ENCODE peak calls at places on chromosomes 11 and 22, in ten cellular contexts. X, R, F, S, J, Y, H, N, A and D are unnamed samples.
A peak's percentile ranks its signal among the peaks of the same experiment; 100 is the strongest.

GRCh38 chr11:90774727-90775572 is 552.1 kb upstream of the CHORDC1 start:
- DNase-seq in X (no peak), R (no peak), F (no peak), S (no peak), J (no peak), Y (no peak), H (no peak), N (no peak), A (no peak), D (no peak)

GRCh38 chr11:2481253-2481652 is 36.4 kb downstream of the KCNQ1 start:
- DNase-seq in X (no peak), R (peak; percentile 21), F (no peak), S (no peak), J (no peak), Y (no peak), H (no peak), N (no peak), A (no peak), D (no peak)

GRCh38 chr11:59173080-59173963 is 1.4 kb downstream of the DTX4 start:
- DNase-seq in X (peak; percentile 21), R (no peak), F (no peak), S (peak; percentile 63), J (no peak), Y (no peak), H (no peak), N (no peak), A (no peak), D (no peak)

GRCh38 chr11:8739309-8739793 is 56.8 kb downstream of the RPL27A start:
- DNase-seq in X (peak; percentile 37), R (no peak), F (no peak), S (no peak), J (no peak), Y (no peak), H (no peak), N (no peak), A (no peak), D (no peak)

GRCh38 chr11:57481915-57482781 is 21.8 kb downstream of the RTN4RL2 start:
- DNase-seq in X (no peak), R (no peak), F (no peak), S (no peak), J (no peak), Y (no peak), H (no peak), N (no peak), A (no peak), D (no peak)

GRCh38 chr11:17978553-17979287 is 34.1 kb downstream of the SERGEF start:
- DNase-seq in X (peak; percentile 37), R (no peak), F (peak; percentile 32), S (peak; percentile 68), J (no peak), Y (no peak), H (no peak), N (no peak), A (peak; percentile 51), D (no peak)

GRCh38 chr22:41021655-41022454 is 70.5 kb upstream of the EP300 start:
- DNase-seq in X (peak; percentile 71), R (peak; percentile 32), F (peak; percentile 56), S (peak; percentile 77), J (no peak), Y (no peak), H (no peak), N (no peak), A (peak; percentile 89), D (peak; percentile 82)

GRCh38 chr11:3412837-3413236 is 33.9 kb upstream of the ZNF195 start:
- DNase-seq in X (no peak), R (no peak), F (no peak), S (no peak), J (no peak), Y (no peak), H (no peak), N (no peak), A (no peak), D (no peak)

DNA sequence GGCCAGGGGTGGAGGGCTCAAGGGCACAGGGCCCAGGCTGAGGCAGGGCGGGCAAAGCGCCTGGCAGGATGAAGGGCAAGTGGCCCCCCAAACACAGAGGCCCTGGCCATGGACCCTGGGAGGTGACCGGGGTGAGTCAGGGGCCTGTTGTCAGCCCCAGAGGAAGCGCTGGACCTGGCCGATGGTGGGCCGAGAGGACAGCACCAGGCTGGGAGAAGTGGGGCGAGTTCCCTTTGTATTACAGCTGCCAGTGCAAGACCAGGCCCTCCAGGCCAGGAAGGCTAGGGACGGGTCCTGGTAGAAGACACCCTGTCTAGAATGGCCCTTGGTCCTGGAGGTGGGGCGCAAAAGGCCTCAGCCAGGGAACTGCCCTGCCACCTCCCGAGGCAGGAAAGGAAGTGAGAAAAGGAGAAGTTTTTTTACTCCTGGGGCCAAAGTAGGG is 12.8 kb downstream of the CXCR5 start:
- DNase-seq in X (no peak), R (no peak), F (no peak), S (no peak), J (no peak), Y (no peak), H (no peak), N (no peak), A (no peak), D (no peak)
- TF ChIP-seq CTCF in X (no peak), R (no peak), F (no peak), S (no peak), J (no peak), Y (no peak), H (no peak), N (no peak), A (no peak), D (no peak)

DNA sequence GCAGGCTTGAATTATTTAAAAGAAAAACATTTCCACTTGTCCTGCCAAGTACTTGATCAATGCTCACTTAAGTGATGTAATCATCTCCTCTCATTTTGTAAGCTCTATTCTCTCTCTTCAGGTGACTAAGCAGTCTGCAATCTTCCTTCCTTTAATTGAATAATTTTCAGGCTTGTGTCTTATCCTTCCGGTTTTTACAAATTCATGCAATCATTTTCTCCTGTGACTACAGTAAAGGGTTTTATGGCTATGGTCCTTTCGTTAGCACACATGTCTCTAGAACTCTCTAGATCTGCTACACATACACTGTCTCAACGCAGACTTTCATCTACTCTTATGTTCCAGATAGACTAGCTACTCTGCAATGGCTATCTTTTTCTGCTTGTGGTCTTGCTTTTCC is 12.5 kb upstream of the UPB1 start:
- DNase-seq in X (no peak), R (no peak), F (peak; percentile 68), S (no peak), J (no peak), Y (no peak), H (peak; percentile 61), N (no peak), A (no peak), D (no peak)
- TF ChIP-seq CTCF in X (no peak), R (no peak), F (no peak), S (no peak), J (no peak), Y (no peak), H (no peak), N (no peak), A (no peak), D (no peak)

GRCh38 chr22:45286854-45287551 is 2.3 kb downstream of the UPK3A start:
- DNase-seq in X (no peak), R (no peak), F (no peak), S (no peak), J (no peak), Y (no peak), H (no peak), N (no peak), A (no peak), D (no peak)

GRCh38 chr22:45284705-45285305 is at the start of gene UPK3A:
- DNase-seq in X (peak; percentile 76), R (no peak), F (no peak), S (peak; percentile 88), J (no peak), Y (no peak), H (no peak), N (no peak), A (peak; percentile 57), D (peak; percentile 80)

GRCh38 chr22:45280995-45281394 is 3.8 kb upstream of the UPK3A start:
- DNase-seq in X (no peak), R (no peak), F (no peak), S (no peak), J (no peak), Y (no peak), H (no peak), N (no peak), A (no peak), D (no peak)

GRCh38 chr22:45290410-45290936 is 5.7 kb downstream of the UPK3A start:
- DNase-seq in X (no peak), R (no peak), F (peak; percentile 17), S (peak; percentile 55), J (no peak), Y (no peak), H (no peak), N (peak; percentile 58), A (no peak), D (no peak)

GRCh38 chr22:45285431-45286058 is 796 bp downstream of the UPK3A start:
- DNase-seq in X (no peak), R (no peak), F (no peak), S (peak; percentile 45), J (no peak), Y (no peak), H (no peak), N (no peak), A (no peak), D (no peak)
- TF ChIP-seq CTCF in X (no peak), R (no peak), F (no peak), S (no peak), J (no peak), Y (no peak), H (no peak), N (no peak), A (no peak), D (no peak)

DNA sequence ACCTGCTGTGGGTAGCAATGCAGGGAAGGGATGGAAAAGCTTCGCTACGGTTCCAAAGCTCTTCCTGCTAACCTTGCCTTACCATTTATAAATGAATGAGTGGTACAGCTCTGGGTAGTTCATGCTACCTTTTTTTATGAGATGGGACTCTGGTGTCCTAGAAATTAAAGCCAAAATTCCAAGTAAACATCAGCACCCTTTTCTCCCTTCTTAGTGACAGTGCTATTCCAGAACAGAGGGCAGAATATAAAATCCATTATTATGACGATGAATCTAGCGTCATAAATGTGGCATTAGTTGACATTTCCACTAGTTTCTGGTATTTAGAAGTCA is 447 bp upstream of the SVIP start:
- DNase-seq in X (no peak), R (no peak), F (no peak), S (no peak), J (no peak), Y (no peak), H (no peak), N (no peak), A (no peak), D (no peak)
- TF ChIP-seq CTCF in X (no peak), R (no peak), F (no peak), S (no peak), J (no peak), Y (no peak), H (no peak), N (no peak), A (no peak), D (no peak)